ENCODE peak calls at places on chromosomes 7 and 10, in five cellular contexts. One of them, this sample, is unnamed.

GRCh38 chr10:3046210-3046779 is 21.1 kb upstream of the PFKP start:
- DNase-seq in RWPE2: no peak
- DNase-seq in progenitor cell of endocrine pancreas: no peak
- DNase-seq in body of pancreas: no peak
- DNase-seq in B cell: no peak
- DNase-seq in this sample: no peak

GRCh38 chr10:126902157-126902556 is 3.1 kb upstream of the DOCK1 start:
- DNase-seq in B cell: no peak
- DNase-seq in body of pancreas: no peak
- DNase-seq in RWPE2: peak
- DNase-seq in progenitor cell of endocrine pancreas: no peak
- DNase-seq in this sample: no peak

GRCh38 chr10:83983578-83984255 is 155.6 kb upstream of the GHITM start:
- DNase-seq in B cell: no peak
- DNase-seq in body of pancreas: no peak
- DNase-seq in RWPE2: peak
- DNase-seq in progenitor cell of endocrine pancreas: no peak
- DNase-seq in this sample: no peak

GRCh38 chr10:71053169-71053895 is 159.0 kb upstream of the UNC5B start:
- DNase-seq in B cell: no peak
- DNase-seq in progenitor cell of endocrine pancreas: no peak
- DNase-seq in RWPE2: no peak
- DNase-seq in body of pancreas: no peak
- DNase-seq in this sample: no peak

GRCh38 chr7:33874943-33875342 is 30.4 kb upstream of the BMPER start:
- DNase-seq in B cell: no peak
- DNase-seq in RWPE2: no peak
- DNase-seq in progenitor cell of endocrine pancreas: no peak
- DNase-seq in body of pancreas: no peak
- DNase-seq in this sample: no peak

GRCh38 chr7:155998328-155998691 is 186.0 kb upstream of the SHH start:
- DNase-seq in body of pancreas: no peak
- DNase-seq in B cell: no peak
- DNase-seq in progenitor cell of endocrine pancreas: no peak
- DNase-seq in RWPE2: no peak
- DNase-seq in this sample: no peak

GRCh38 chr7:157566631-157567006 is 229.8 kb downstream of the DNAJB6 start:
- DNase-seq in body of pancreas: no peak
- DNase-seq in RWPE2: no peak
- DNase-seq in B cell: no peak
- DNase-seq in progenitor cell of endocrine pancreas: no peak
- DNase-seq in this sample: no peak

GRCh38 chr7:17773289-17773626 is 167.0 kb downstream of the SNX13 start:
- DNase-seq in body of pancreas: no peak
- DNase-seq in B cell: no peak
- DNase-seq in RWPE2: no peak
- DNase-seq in progenitor cell of endocrine pancreas: no peak
- DNase-seq in this sample: no peak

GRCh38 chr7:117424090-117424829 is 3.0 kb downstream of the ASZ1 start:
- DNase-seq in progenitor cell of endocrine pancreas: no peak
- DNase-seq in B cell: no peak
- DNase-seq in RWPE2: no peak
- DNase-seq in body of pancreas: no peak
- DNase-seq in this sample: no peak

GRCh38 chr7:43303740-43304241 is 191.3 kb downstream of the HECW1 start:
- DNase-seq in B cell: no peak
- DNase-seq in body of pancreas: no peak
- DNase-seq in RWPE2: no peak
- DNase-seq in progenitor cell of endocrine pancreas: no peak
- DNase-seq in this sample: no peak

GRCh38 chr7:80134536-80135305 is at the start of gene GNAI1:
- DNase-seq in progenitor cell of endocrine pancreas: peak
- DNase-seq in body of pancreas: peak
- DNase-seq in B cell: no peak
- DNase-seq in RWPE2: peak
- DNase-seq in this sample: peak

GRCh38 chr10:93383562-93383981 is 98.6 kb downstream of the MYOF start:
- DNase-seq in body of pancreas: no peak
- DNase-seq in B cell: no peak
- DNase-seq in RWPE2: no peak
- DNase-seq in progenitor cell of endocrine pancreas: no peak
- DNase-seq in this sample: no peak

GRCh38 chr10:96512997-96513685 is 585 bp downstream of the TLL2 start:
- DNase-seq in RWPE2: no peak
- DNase-seq in B cell: peak
- DNase-seq in body of pancreas: peak
- DNase-seq in progenitor cell of endocrine pancreas: peak
- DNase-seq in this sample: no peak

GRCh38 chr10:86312701-86313270 is 53.8 kb downstream of the GRID1 start:
- DNase-seq in progenitor cell of endocrine pancreas: no peak
- DNase-seq in body of pancreas: no peak
- DNase-seq in B cell: no peak
- DNase-seq in RWPE2: peak
- DNase-seq in this sample: no peak

GRCh38 chr7:116392806-116393205 is 106.7 kb upstream of the CAV2 start:
- DNase-seq in progenitor cell of endocrine pancreas: no peak
- DNase-seq in body of pancreas: no peak
- DNase-seq in RWPE2: no peak
- DNase-seq in B cell: no peak
- DNase-seq in this sample: no peak

GRCh38 chr7:51186531-51186930 is 130.1 kb downstream of the COBL start:
- DNase-seq in RWPE2: no peak
- DNase-seq in body of pancreas: no peak
- DNase-seq in B cell: no peak
- DNase-seq in progenitor cell of endocrine pancreas: no peak
- DNase-seq in this sample: no peak

GRCh38 chr10:74344306-74344705 is 193.3 kb downstream of the ADK start:
- DNase-seq in RWPE2: no peak
- DNase-seq in progenitor cell of endocrine pancreas: no peak
- DNase-seq in body of pancreas: no peak
- DNase-seq in B cell: no peak
- DNase-seq in this sample: no peak

GRCh38 chr10:104277785-104278184 is 8.8 kb downstream of the GSTO2 start:
- DNase-seq in RWPE2: no peak
- DNase-seq in body of pancreas: no peak
- DNase-seq in B cell: no peak
- DNase-seq in progenitor cell of endocrine pancreas: no peak
- DNase-seq in this sample: no peak

GRCh38 chr10:78754269-78755074 is 314.3 kb upstream of the ZMIZ1 start:
- DNase-seq in B cell: no peak
- DNase-seq in progenitor cell of endocrine pancreas: no peak
- DNase-seq in RWPE2: no peak
- DNase-seq in body of pancreas: no peak
- DNase-seq in this sample: no peak

GRCh38 chr7:44372560-44373417 is 47.4 kb upstream of the CAMK2B start:
- DNase-seq in RWPE2: no peak
- DNase-seq in B cell: no peak
- DNase-seq in body of pancreas: no peak
- DNase-seq in progenitor cell of endocrine pancreas: no peak
- DNase-seq in this sample: no peak

GRCh38 chr7:68700414-68700813 is 897.9 kb upstream of the AUTS2 start:
- DNase-seq in progenitor cell of endocrine pancreas: no peak
- DNase-seq in body of pancreas: no peak
- DNase-seq in RWPE2: no peak
- DNase-seq in B cell: no peak
- DNase-seq in this sample: no peak

GRCh38 chr7:98216941-98217622 is 5.8 kb downstream of the BHLHA15 start:
- DNase-seq in B cell: no peak
- DNase-seq in progenitor cell of endocrine pancreas: no peak
- DNase-seq in body of pancreas: peak
- DNase-seq in RWPE2: no peak
- DNase-seq in this sample: no peak

GRCh38 chr7:18843979-18844378 is 273.5 kb downstream of the TWIST1 start:
- DNase-seq in B cell: no peak
- DNase-seq in progenitor cell of endocrine pancreas: no peak
- DNase-seq in RWPE2: no peak
- DNase-seq in body of pancreas: no peak
- DNase-seq in this sample: no peak

GRCh38 chr10:95865814-95866447 is 41.8 kb upstream of the CC2D2B start:
- DNase-seq in progenitor cell of endocrine pancreas: no peak
- DNase-seq in B cell: no peak
- DNase-seq in body of pancreas: no peak
- DNase-seq in RWPE2: no peak
- DNase-seq in this sample: no peak

GRCh38 chr7:101258243-101258731 is 13.4 kb upstream of the FIS1 start:
- DNase-seq in progenitor cell of endocrine pancreas: no peak
- DNase-seq in body of pancreas: no peak
- DNase-seq in RWPE2: no peak
- DNase-seq in B cell: no peak
- DNase-seq in this sample: no peak

GRCh38 chr10:121289800-121290199 is 308.4 kb downstream of the FGFR2 start:
- DNase-seq in body of pancreas: no peak
- DNase-seq in progenitor cell of endocrine pancreas: no peak
- DNase-seq in RWPE2: no peak
- DNase-seq in B cell: no peak
- DNase-seq in this sample: no peak

GRCh38 chr7:100022621-100023020 is 7.2 kb downstream of the ZKSCAN1 start:
- DNase-seq in progenitor cell of endocrine pancreas: no peak
- DNase-seq in RWPE2: no peak
- DNase-seq in body of pancreas: peak
- DNase-seq in B cell: no peak
- DNase-seq in this sample: no peak

GRCh38 chr10:113937258-113937657 is 82.8 kb downstream of the NHLRC2 start:
- DNase-seq in RWPE2: no peak
- DNase-seq in body of pancreas: no peak
- DNase-seq in B cell: no peak
- DNase-seq in progenitor cell of endocrine pancreas: no peak
- DNase-seq in this sample: no peak

GRCh38 chr10:99234739-99235468 is 748 bp downstream of the HPSE2 start:
- DNase-seq in body of pancreas: no peak
- DNase-seq in B cell: no peak
- DNase-seq in RWPE2: no peak
- DNase-seq in progenitor cell of endocrine pancreas: no peak
- DNase-seq in this sample: no peak

GRCh38 chr10:69222157-69223027 is 2.3 kb downstream of the HKDC1 start:
- DNase-seq in B cell: peak
- DNase-seq in progenitor cell of endocrine pancreas: no peak
- DNase-seq in body of pancreas: peak
- DNase-seq in RWPE2: peak
- DNase-seq in this sample: no peak

GRCh38 chr7:43869898-43870240 is 552 bp upstream of the MRPS24 start:
- DNase-seq in body of pancreas: no peak
- DNase-seq in B cell: no peak
- DNase-seq in RWPE2: no peak
- DNase-seq in progenitor cell of endocrine pancreas: no peak
- DNase-seq in this sample: no peak

DNA sequence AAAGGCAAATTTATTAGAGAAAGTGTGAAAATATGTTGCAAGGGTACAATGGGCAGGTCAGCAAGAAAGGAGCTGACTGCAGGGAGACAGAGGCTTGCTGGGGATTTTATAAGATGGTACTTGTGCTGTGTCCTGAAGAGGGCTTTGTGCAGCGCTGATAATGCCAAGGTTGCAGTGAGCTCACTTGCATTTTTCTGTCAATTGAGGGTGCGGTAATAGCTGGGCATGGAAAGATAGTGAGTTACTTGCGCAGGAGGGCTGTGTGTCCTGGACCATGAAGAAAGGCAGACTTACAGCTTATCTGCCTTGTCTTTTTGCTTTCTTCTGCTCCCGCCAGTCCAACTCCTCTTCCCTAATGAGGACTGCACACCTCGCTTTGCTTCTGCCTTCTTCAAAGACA is 12.5 kb downstream of the CDC123 start:
- DNase-seq in progenitor cell of endocrine pancreas: no peak
- DNase-seq in body of pancreas: no peak
- DNase-seq in B cell: no peak
- DNase-seq in RWPE2: no peak
- DNase-seq in this sample: no peak
- TF ChIP-seq CTCF in progenitor cell of endocrine pancreas: no peak
- TF ChIP-seq CTCF in body of pancreas: no peak
- TF ChIP-seq CTCF in B cell: no peak
- TF ChIP-seq CTCF in RWPE2: no peak
- TF ChIP-seq CTCF in this sample: no peak

GRCh38 chr7:40507166-40507565 is 372.4 kb downstream of the SUGCT start:
- DNase-seq in progenitor cell of endocrine pancreas: no peak
- DNase-seq in body of pancreas: no peak
- DNase-seq in RWPE2: no peak
- DNase-seq in B cell: no peak
- DNase-seq in this sample: no peak
- TF ChIP-seq CTCF in progenitor cell of endocrine pancreas: peak
- TF ChIP-seq CTCF in body of pancreas: no peak
- TF ChIP-seq CTCF in RWPE2: no peak
- TF ChIP-seq CTCF in B cell: no peak
- TF ChIP-seq CTCF in this sample: peak

GRCh38 chr7:139650429-139651100 is 127.1 kb downstream of the CLEC2L start:
- DNase-seq in B cell: no peak
- DNase-seq in progenitor cell of endocrine pancreas: no peak
- DNase-seq in body of pancreas: no peak
- DNase-seq in RWPE2: no peak
- DNase-seq in this sample: no peak
- TF ChIP-seq CTCF in B cell: no peak
- TF ChIP-seq CTCF in progenitor cell of endocrine pancreas: no peak
- TF ChIP-seq CTCF in body of pancreas: no peak
- TF ChIP-seq CTCF in RWPE2: no peak
- TF ChIP-seq CTCF in this sample: no peak

GRCh38 chr7:207418-208127 is 15.2 kb downstream of the FAM20C start:
- DNase-seq in body of pancreas: no peak
- DNase-seq in B cell: no peak
- DNase-seq in progenitor cell of endocrine pancreas: no peak
- DNase-seq in RWPE2: no peak
- DNase-seq in this sample: no peak
- TF ChIP-seq CTCF in body of pancreas: no peak
- TF ChIP-seq CTCF in B cell: no peak
- TF ChIP-seq CTCF in progenitor cell of endocrine pancreas: peak
- TF ChIP-seq CTCF in RWPE2: peak
- TF ChIP-seq CTCF in this sample: no peak

DNA sequence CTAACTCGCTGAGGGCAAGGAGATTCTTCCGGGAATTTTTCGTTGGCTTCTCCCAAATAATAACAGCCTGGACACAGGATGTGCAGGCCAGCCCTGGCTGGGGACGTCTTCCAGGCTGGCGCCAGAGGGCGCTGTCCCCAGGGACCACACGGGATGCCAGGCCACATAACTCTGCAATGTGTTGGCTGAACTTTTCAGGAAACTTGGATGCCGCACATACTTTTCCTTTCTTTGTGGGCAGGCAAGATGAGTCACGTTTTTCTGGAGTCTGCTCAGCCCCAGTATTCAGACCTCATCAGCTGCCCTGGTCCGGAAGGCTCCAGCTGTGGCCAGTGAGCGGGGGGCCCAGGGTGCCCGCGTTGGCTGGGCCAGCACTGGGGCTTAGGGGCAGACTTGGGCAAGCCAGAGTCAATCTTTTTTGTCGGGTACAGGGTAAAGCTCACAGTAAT is 122.7 kb downstream of the PRKAG2 start:
- DNase-seq in body of pancreas: peak
- DNase-seq in progenitor cell of endocrine pancreas: peak
- DNase-seq in RWPE2: peak
- DNase-seq in B cell: no peak
- DNase-seq in this sample: peak
- TF ChIP-seq CTCF in body of pancreas: peak
- TF ChIP-seq CTCF in progenitor cell of endocrine pancreas: peak
- TF ChIP-seq CTCF in RWPE2: peak
- TF ChIP-seq CTCF in B cell: peak
- TF ChIP-seq CTCF in this sample: peak

GRCh38 chr10:47361293-47361692 is 13.1 kb downstream of the RBP3 start:
- DNase-seq in RWPE2: no peak
- DNase-seq in B cell: no peak
- DNase-seq in body of pancreas: peak
- DNase-seq in progenitor cell of endocrine pancreas: peak
- DNase-seq in this sample: no peak
- TF ChIP-seq CTCF in RWPE2: peak
- TF ChIP-seq CTCF in B cell: no peak
- TF ChIP-seq CTCF in body of pancreas: peak
- TF ChIP-seq CTCF in progenitor cell of endocrine pancreas: peak
- TF ChIP-seq CTCF in this sample: peak

This sample was measured in D721Med.